ENCODE peak calls at places on chromosomes 16 and 17, in six cellular contexts. One of them, this sample, is unnamed.

GRCh38 chr17:15966183-15966878 is 21.4 kb downstream of the ADORA2B start:
- DNase-seq in NB4: peak
- DNase-seq in PC-3: peak
- DNase-seq in adrenal gland: no peak
- DNase-seq in foreskin fibroblast: peak
- DNase-seq in CD8-positive, alpha-beta T cell: no peak
- DNase-seq in this sample: peak

GRCh38 chr16:85393674-85394510 is 219.2 kb upstream of the GSE1 start:
- DNase-seq in NB4: peak
- DNase-seq in PC-3: peak
- DNase-seq in adrenal gland: peak
- DNase-seq in foreskin fibroblast: peak
- DNase-seq in CD8-positive, alpha-beta T cell: peak
- DNase-seq in this sample: no peak

GRCh38 chr17:65564793-65565192 is 3.3 kb upstream of the AXIN2 start:
- DNase-seq in NB4: no peak
- DNase-seq in PC-3: no peak
- DNase-seq in adrenal gland: peak
- DNase-seq in foreskin fibroblast: peak
- DNase-seq in CD8-positive, alpha-beta T cell: no peak
- DNase-seq in this sample: peak

GRCh38 chr17:19755821-19756510 is 7.9 kb upstream of the ALDH3A1 start:
- DNase-seq in NB4: no peak
- DNase-seq in PC-3: no peak
- DNase-seq in adrenal gland: no peak
- DNase-seq in foreskin fibroblast: no peak
- DNase-seq in CD8-positive, alpha-beta T cell: no peak
- DNase-seq in this sample: no peak

GRCh38 chr17:75153854-75154194 is 488 bp downstream of the JPT1 start:
- DNase-seq in NB4: no peak
- DNase-seq in PC-3: peak
- DNase-seq in adrenal gland: peak
- DNase-seq in foreskin fibroblast: peak
- DNase-seq in CD8-positive, alpha-beta T cell: no peak
- DNase-seq in this sample: no peak

GRCh38 chr17:48244121-48244711 is 136.7 kb downstream of the SNX11 start:
- DNase-seq in NB4: peak
- DNase-seq in PC-3: peak
- DNase-seq in adrenal gland: no peak
- DNase-seq in foreskin fibroblast: peak
- DNase-seq in CD8-positive, alpha-beta T cell: no peak
- DNase-seq in this sample: no peak

GRCh38 chr17:5438716-5439445 is at the start of gene C1QBP:
- DNase-seq in NB4: peak
- DNase-seq in PC-3: peak
- DNase-seq in adrenal gland: peak
- DNase-seq in foreskin fibroblast: peak
- DNase-seq in CD8-positive, alpha-beta T cell: peak
- DNase-seq in this sample: peak

GRCh38 chr17:2828396-2829038 is 32.3 kb downstream of the RAP1GAP2 start:
- DNase-seq in NB4: peak
- DNase-seq in PC-3: peak
- DNase-seq in adrenal gland: peak
- DNase-seq in foreskin fibroblast: peak
- DNase-seq in CD8-positive, alpha-beta T cell: peak
- DNase-seq in this sample: no peak

GRCh38 chr16:25158401-25158800 is 46.9 kb downstream of the LCMT1 start:
- DNase-seq in NB4: no peak
- DNase-seq in PC-3: no peak
- DNase-seq in adrenal gland: no peak
- DNase-seq in foreskin fibroblast: no peak
- DNase-seq in CD8-positive, alpha-beta T cell: no peak
- DNase-seq in this sample: no peak

GRCh38 chr16:6558133-6558532 is 774.5 kb upstream of the RBFOX1 start:
- DNase-seq in NB4: no peak
- DNase-seq in PC-3: no peak
- DNase-seq in adrenal gland: no peak
- DNase-seq in foreskin fibroblast: no peak
- DNase-seq in CD8-positive, alpha-beta T cell: no peak
- DNase-seq in this sample: no peak

GRCh38 chr17:65163990-65164495 is 26.9 kb downstream of the RGS9 start:
- DNase-seq in NB4: peak
- DNase-seq in PC-3: peak
- DNase-seq in adrenal gland: no peak
- DNase-seq in foreskin fibroblast: peak
- DNase-seq in CD8-positive, alpha-beta T cell: peak
- DNase-seq in this sample: no peak

GRCh38 chr16:84511821-84512220 is 7.4 kb upstream of the MEAK7 start:
- DNase-seq in NB4: no peak
- DNase-seq in PC-3: no peak
- DNase-seq in adrenal gland: no peak
- DNase-seq in foreskin fibroblast: no peak
- DNase-seq in CD8-positive, alpha-beta T cell: no peak
- DNase-seq in this sample: no peak

GRCh38 chr17:41799366-41799765 is 12.4 kb downstream of the P3H4 start:
- DNase-seq in NB4: no peak
- DNase-seq in PC-3: peak
- DNase-seq in adrenal gland: no peak
- DNase-seq in foreskin fibroblast: no peak
- DNase-seq in CD8-positive, alpha-beta T cell: no peak
- DNase-seq in this sample: no peak

GRCh38 chr16:83615981-83616380 is 191.8 kb upstream of the HSBP1 start:
- DNase-seq in NB4: no peak
- DNase-seq in PC-3: no peak
- DNase-seq in adrenal gland: no peak
- DNase-seq in foreskin fibroblast: no peak
- DNase-seq in CD8-positive, alpha-beta T cell: no peak
- DNase-seq in this sample: no peak

GRCh38 chr17:31523862-31524730 is 132.6 kb downstream of the RAB11FIP4 start:
- DNase-seq in NB4: no peak
- DNase-seq in PC-3: no peak
- DNase-seq in adrenal gland: no peak
- DNase-seq in foreskin fibroblast: no peak
- DNase-seq in CD8-positive, alpha-beta T cell: no peak
- DNase-seq in this sample: no peak

GRCh38 chr17:31524926-31525800 is 133.7 kb downstream of the RAB11FIP4 start:
- DNase-seq in NB4: peak
- DNase-seq in PC-3: peak
- DNase-seq in adrenal gland: peak
- DNase-seq in foreskin fibroblast: peak
- DNase-seq in CD8-positive, alpha-beta T cell: peak
- DNase-seq in this sample: peak

GRCh38 chr17:31527606-31528005 is 136.1 kb downstream of the RAB11FIP4 start:
- DNase-seq in NB4: no peak
- DNase-seq in PC-3: no peak
- DNase-seq in adrenal gland: no peak
- DNase-seq in foreskin fibroblast: no peak
- DNase-seq in CD8-positive, alpha-beta T cell: no peak
- DNase-seq in this sample: no peak

GRCh38 chr17:31528291-31528874 is 136.9 kb downstream of the RAB11FIP4 start:
- DNase-seq in NB4: no peak
- DNase-seq in PC-3: no peak
- DNase-seq in adrenal gland: no peak
- DNase-seq in foreskin fibroblast: no peak
- DNase-seq in CD8-positive, alpha-beta T cell: no peak
- DNase-seq in this sample: no peak

GRCh38 chr17:31525801-31526549 is 134.5 kb downstream of the RAB11FIP4 start:
- DNase-seq in NB4: no peak
- DNase-seq in PC-3: peak
- DNase-seq in adrenal gland: no peak
- DNase-seq in foreskin fibroblast: peak
- DNase-seq in CD8-positive, alpha-beta T cell: no peak
- DNase-seq in this sample: no peak
- TF ChIP-seq CTCF in NB4: no peak
- TF ChIP-seq CTCF in PC-3: peak
- TF ChIP-seq CTCF in adrenal gland: peak
- TF ChIP-seq CTCF in foreskin fibroblast: peak
- TF ChIP-seq CTCF in CD8-positive, alpha-beta T cell: no peak
- TF ChIP-seq CTCF in this sample: peak

DNA sequence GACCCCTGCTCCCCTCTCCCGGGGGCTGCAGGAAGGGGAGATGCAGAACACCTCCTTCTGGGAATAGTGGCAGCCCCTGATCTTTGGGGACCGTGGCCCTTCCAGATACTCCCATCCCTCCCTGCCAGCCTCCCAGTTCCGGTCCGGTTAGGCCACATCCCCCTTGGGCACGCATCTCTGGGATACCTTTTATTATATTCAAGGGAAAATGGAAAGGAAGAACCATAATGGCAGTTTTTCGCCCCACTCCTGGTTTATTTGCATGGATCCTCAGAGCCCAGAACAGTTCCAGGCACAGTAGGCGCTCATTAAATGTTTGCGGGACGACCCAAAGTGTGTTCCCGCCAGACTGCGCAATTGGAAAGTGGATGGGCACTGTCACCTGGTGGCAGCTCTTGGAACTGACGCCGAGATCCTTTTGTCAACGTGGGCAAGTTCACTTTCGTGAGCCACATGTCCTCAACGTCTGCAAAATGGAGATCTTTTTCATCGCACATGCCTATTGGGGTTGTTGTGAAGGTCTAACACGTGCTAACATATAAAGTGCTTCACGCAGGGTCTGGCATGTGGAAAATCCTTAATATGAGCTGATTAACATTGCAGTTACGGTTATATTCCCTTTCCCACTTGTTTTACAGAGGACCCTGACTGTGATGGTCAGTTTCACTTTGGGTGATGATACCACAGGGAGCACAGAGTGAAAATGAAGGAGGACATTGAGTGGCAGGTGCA is 1.6 kb upstream of the GPRC5B start:
- DNase-seq in NB4: peak
- DNase-seq in PC-3: peak
- DNase-seq in adrenal gland: peak
- DNase-seq in foreskin fibroblast: peak
- DNase-seq in CD8-positive, alpha-beta T cell: peak
- DNase-seq in this sample: no peak
- H3K4me3 ChIP-seq in NB4: no peak
- H3K4me3 ChIP-seq in PC-3: no peak
- H3K4me3 ChIP-seq in adrenal gland: peak
- H3K4me3 ChIP-seq in foreskin fibroblast: no peak
- H3K4me3 ChIP-seq in CD8-positive, alpha-beta T cell: peak
- H3K4me3 ChIP-seq in this sample: no peak

GRCh38 chr17:9120471-9120870 is 99.2 kb downstream of the NTN1 start:
- DNase-seq in NB4: peak
- DNase-seq in PC-3: no peak
- DNase-seq in adrenal gland: no peak
- DNase-seq in foreskin fibroblast: no peak
- DNase-seq in CD8-positive, alpha-beta T cell: no peak
- DNase-seq in this sample: no peak
- TF ChIP-seq CTCF in NB4: peak
- TF ChIP-seq CTCF in PC-3: peak
- TF ChIP-seq CTCF in adrenal gland: no peak
- TF ChIP-seq CTCF in foreskin fibroblast: no peak
- TF ChIP-seq CTCF in CD8-positive, alpha-beta T cell: no peak
- TF ChIP-seq CTCF in this sample: peak

GRCh38 chr17:40361925-40362695 is 2.4 kb downstream of the GJD3 start:
- DNase-seq in NB4: no peak
- DNase-seq in PC-3: no peak
- DNase-seq in adrenal gland: no peak
- DNase-seq in foreskin fibroblast: no peak
- DNase-seq in CD8-positive, alpha-beta T cell: no peak
- DNase-seq in this sample: no peak
- H3K4me3 ChIP-seq in NB4: peak
- H3K4me3 ChIP-seq in PC-3: peak
- H3K4me3 ChIP-seq in adrenal gland: peak
- H3K4me3 ChIP-seq in foreskin fibroblast: peak
- H3K4me3 ChIP-seq in CD8-positive, alpha-beta T cell: no peak
- H3K4me3 ChIP-seq in this sample: peak

DNA sequence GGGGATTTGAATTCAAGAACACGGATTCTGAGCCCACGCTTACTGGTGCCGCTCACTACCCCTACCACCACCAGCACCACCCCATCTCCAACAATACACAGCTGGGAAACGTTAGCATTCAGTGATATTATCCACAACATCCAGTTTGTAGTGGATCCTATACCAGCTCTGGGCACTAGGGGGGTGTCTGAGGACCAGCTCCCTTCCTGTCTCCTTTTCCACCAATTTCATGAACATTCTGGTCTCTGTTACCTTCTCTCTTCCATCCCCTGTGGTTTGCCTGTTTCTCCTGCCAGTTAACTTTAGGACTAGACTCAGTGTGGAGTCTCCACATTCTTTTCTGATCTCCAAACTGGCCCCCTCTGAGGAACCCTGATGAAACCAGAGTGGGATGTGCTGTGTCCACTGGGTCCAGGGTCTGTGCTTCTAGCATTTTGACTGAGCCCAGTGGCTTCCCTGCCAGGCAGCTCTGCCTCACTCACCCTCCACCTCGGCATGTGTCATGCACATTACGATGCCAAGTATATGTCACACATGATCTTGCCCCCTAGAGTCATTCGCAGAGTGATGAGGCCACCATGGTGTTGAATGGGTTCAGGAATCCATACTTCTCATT is 187.0 kb upstream of the CDH13 start:
- DNase-seq in NB4: peak
- DNase-seq in PC-3: peak
- DNase-seq in adrenal gland: no peak
- DNase-seq in foreskin fibroblast: peak
- DNase-seq in CD8-positive, alpha-beta T cell: no peak
- DNase-seq in this sample: no peak
- TF ChIP-seq CTCF in NB4: peak
- TF ChIP-seq CTCF in PC-3: peak
- TF ChIP-seq CTCF in adrenal gland: no peak
- TF ChIP-seq CTCF in foreskin fibroblast: peak
- TF ChIP-seq CTCF in CD8-positive, alpha-beta T cell: no peak
- TF ChIP-seq CTCF in this sample: peak

DNA sequence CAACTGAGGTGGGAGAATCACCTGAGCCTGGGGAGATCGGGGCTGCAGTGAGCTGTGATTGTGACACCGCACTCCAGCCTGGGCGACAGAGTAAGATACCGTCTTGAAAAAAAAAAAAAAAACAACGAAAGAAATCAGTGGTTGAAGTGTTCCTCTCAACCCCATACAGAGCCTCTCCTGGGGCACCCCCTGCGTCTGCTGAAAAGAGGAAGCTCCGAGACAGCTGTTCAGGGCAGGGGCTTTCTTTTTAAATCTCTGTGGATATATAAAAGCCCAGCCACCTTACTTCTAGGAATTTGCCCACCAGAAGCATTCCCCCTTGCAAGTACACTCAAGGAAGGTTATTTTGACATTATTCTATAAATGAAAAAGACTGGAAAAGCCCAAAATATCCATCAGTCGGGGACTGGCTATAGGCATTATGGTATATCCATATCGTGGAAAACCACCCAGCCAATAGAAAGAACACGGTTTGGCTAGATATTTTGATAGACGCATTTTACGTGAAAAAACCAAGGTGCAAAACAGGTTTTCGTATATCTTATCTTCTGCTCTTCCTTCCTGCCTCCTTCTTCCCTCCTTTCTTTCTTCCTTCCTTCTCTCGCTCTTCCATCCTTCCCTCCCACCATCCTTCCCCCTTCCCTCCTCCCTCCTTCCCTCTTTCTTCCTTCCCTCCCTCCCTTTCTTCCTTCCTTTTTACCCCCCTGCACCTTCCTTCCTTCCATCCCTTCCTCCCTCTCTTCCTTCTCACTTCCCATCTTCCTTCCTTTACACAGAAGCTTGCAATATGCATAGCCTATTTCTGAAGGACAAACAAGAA is 9.2 kb upstream of the CCL22 start:
- DNase-seq in NB4: peak
- DNase-seq in PC-3: no peak
- DNase-seq in adrenal gland: no peak
- DNase-seq in foreskin fibroblast: no peak
- DNase-seq in CD8-positive, alpha-beta T cell: no peak
- DNase-seq in this sample: no peak
- H3K4me3 ChIP-seq in NB4: no peak
- H3K4me3 ChIP-seq in PC-3: no peak
- H3K4me3 ChIP-seq in adrenal gland: no peak
- H3K4me3 ChIP-seq in foreskin fibroblast: no peak
- H3K4me3 ChIP-seq in CD8-positive, alpha-beta T cell: no peak
- H3K4me3 ChIP-seq in this sample: no peak

This sample was measured in retinal pigment epithelial cell.